ENCODE peak calls at places on chromosomes 16 and 17, in seven cellular contexts. Z, X, N, Y, T, V and J are unnamed samples.

GRCh38 chr16:13148836-13149235 is 247.4 kb downstream of the SHISA9 start:
- DNase-seq in Z (no peak), X (no peak), N (no peak), Y (no peak), T (no peak), V (no peak), J (no peak)

GRCh38 chr17:10083864-10084263 is 114.5 kb downstream of the GAS7 start:
- DNase-seq in Z (no peak), X (no peak), N (no peak), Y (no peak), T (no peak), V (no peak), J (no peak)

GRCh38 chr16:83983491-83983890 is 15.4 kb downstream of the NECAB2 start:
- DNase-seq in Z (no peak), X (no peak), N (no peak), Y (no peak), T (no peak), V (no peak), J (no peak)

GRCh38 chr16:10298416-10298815 is 87.4 kb upstream of the ATF7IP2 start:
- DNase-seq in Z (no peak), X (no peak), N (no peak), Y (no peak), T (no peak), V (no peak), J (no peak)

GRCh38 chr16:51382215-51382614 is 231.1 kb upstream of the SALL1 start:
- DNase-seq in Z (no peak), X (no peak), N (no peak), Y (no peak), T (no peak), V (no peak), J (peak; percentile 5)

GRCh38 chr16:27862953-27863352 is 200.6 kb downstream of the GSG1L start:
- DNase-seq in Z (no peak), X (no peak), N (no peak), Y (no peak), T (no peak), V (no peak), J (no peak)

GRCh38 chr16:10343124-10343760 is 42.6 kb upstream of the ATF7IP2 start:
- DNase-seq in Z (no peak), X (no peak), N (no peak), Y (no peak), T (no peak), V (no peak), J (no peak)

GRCh38 chr16:77787452-77787851 is 912 bp upstream of the VAT1L start:
- DNase-seq in Z (no peak), X (no peak), N (no peak), Y (no peak), T (no peak), V (no peak), J (no peak)

GRCh38 chr17:2194778-2195417 is 108.7 kb downstream of the SMG6 start:
- DNase-seq in Z (no peak), X (no peak), N (no peak), Y (peak; percentile 33), T (no peak), V (peak; percentile 80), J (peak; percentile 52)

GRCh38 chr17:77750427-77751043 is 208.0 kb upstream of the TNRC6C start:
- DNase-seq in Z (no peak), X (no peak), N (no peak), Y (no peak), T (peak; percentile 3), V (no peak), J (no peak)

GRCh38 chr17:67558740-67559380 is 158.9 kb upstream of the NOL11 start:
- DNase-seq in Z (no peak), X (no peak), N (no peak), Y (no peak), T (no peak), V (no peak), J (peak; percentile 59)

GRCh38 chr17:72111374-72111773 is 9.4 kb upstream of the SOX9 start:
- DNase-seq in Z (no peak), X (no peak), N (no peak), Y (peak; percentile 37), T (no peak), V (no peak), J (no peak)

GRCh38 chr16:49890876-49891275 is 35.0 kb upstream of the ZNF423 start:
- DNase-seq in Z (peak; percentile 51), X (peak; percentile 44), N (no peak), Y (peak; percentile 73), T (no peak), V (peak; percentile 87), J (no peak)

GRCh38 chr17:5668557-5669138 is 84.3 kb upstream of the NLRP1 start:
- DNase-seq in Z (no peak), X (no peak), N (no peak), Y (no peak), T (peak; percentile 6), V (no peak), J (no peak)

GRCh38 chr16:83946154-83946780 is 6.8 kb upstream of the OSGIN1 start:
- DNase-seq in Z (no peak), X (no peak), N (no peak), Y (no peak), T (no peak), V (no peak), J (no peak)

GRCh38 chr16:1723450-1724147 is 17.6 kb downstream of the MAPK8IP3 start:
- DNase-seq in Z (peak; percentile 63), X (peak; percentile 36), N (no peak), Y (peak; percentile 47), T (no peak), V (peak; percentile 86), J (peak; percentile 52)

GRCh38 chr17:27408891-27409290 is 47.4 kb upstream of the KSR1 start:
- DNase-seq in Z (peak; percentile 42), X (no peak), N (no peak), Y (no peak), T (no peak), V (no peak), J (peak; percentile 36)

GRCh38 chr17:5226940-5227878 is 7.5 kb downstream of the SCIMP start:
- DNase-seq in Z (no peak), X (peak; percentile 95), N (no peak), Y (no peak), T (no peak), V (no peak), J (no peak)

GRCh38 chr16:31537362-31537921 is 9.7 kb downstream of the AHSP start:
- DNase-seq in Z (no peak), X (no peak), N (no peak), Y (peak; percentile 48), T (no peak), V (peak; percentile 82), J (no peak)

GRCh38 chr17:82943339-82943738 is 103.5 kb upstream of the ZNF750 start:
- DNase-seq in Z (no peak), X (no peak), N (no peak), Y (no peak), T (peak; percentile 56), V (no peak), J (no peak)

GRCh38 chr17:40871316-40871715 is 4.3 kb upstream of the KRT12 start:
- DNase-seq in Z (no peak), X (no peak), N (no peak), Y (no peak), T (no peak), V (no peak), J (no peak)

GRCh38 chr17:42598905-42599304 is 10.3 kb downstream of the RETREG3 start:
- DNase-seq in Z (no peak), X (no peak), N (no peak), Y (no peak), T (no peak), V (no peak), J (no peak)

GRCh38 chr17:64399071-64399766 is 8.6 kb upstream of the PECAM1 start:
- DNase-seq in Z (no peak), X (no peak), N (peak; percentile 32), Y (no peak), T (no peak), V (no peak), J (peak; percentile 61)

GRCh38 chr16:9372934-9373890 is 281.8 kb downstream of the HAPSTR1 start:
- DNase-seq in Z (no peak), X (no peak), N (no peak), Y (peak; percentile 26), T (no peak), V (peak; percentile 51), J (no peak)

GRCh38 chr16:75116911-75117245 is 298 bp upstream of the LDHD start:
- DNase-seq in Z (no peak), X (no peak), N (no peak), Y (no peak), T (no peak), V (no peak), J (no peak)

GRCh38 chr17:39027440-39028035 is 60.3 kb upstream of the FBXO47 start:
- DNase-seq in Z (no peak), X (no peak), N (no peak), Y (peak; percentile 17), T (no peak), V (no peak), J (no peak)

GRCh38 chr17:14098246-14098645 is 28.9 kb downstream of the COX10 start:
- DNase-seq in Z (peak; percentile 5), X (no peak), N (no peak), Y (no peak), T (no peak), V (no peak), J (peak; percentile 89)

GRCh38 chr16:17817260-17817659 is 346.5 kb upstream of the XYLT1 start:
- DNase-seq in Z (no peak), X (no peak), N (no peak), Y (no peak), T (no peak), V (no peak), J (no peak)

GRCh38 chr17:39014044-39014794 is 47.0 kb upstream of the FBXO47 start:
- DNase-seq in Z (peak; percentile 57), X (no peak), N (no peak), Y (no peak), T (no peak), V (no peak), J (peak; percentile 36)

GRCh38 chr17:6366144-6366755 is 68.7 kb downstream of the AIPL1 start:
- DNase-seq in Z (no peak), X (no peak), N (peak; percentile 57), Y (no peak), T (no peak), V (peak; percentile 48), J (peak; percentile 48)

GRCh38 chr16:72844225-72844920 is 203.6 kb downstream of the ZFHX3 start:
- DNase-seq in Z (no peak), X (peak; percentile 47), N (no peak), Y (peak; percentile 43), T (no peak), V (no peak), J (no peak)
- H3K4me3 ChIP-seq in Z (no peak overlapping the region), X (no peak overlapping the region), N (no peak overlapping the region), Y (no peak overlapping the region), T (no peak overlapping the region), V (no peak overlapping the region), J (no peak overlapping the region)

GRCh38 chr16:69840975-69841374 is 78.8 kb downstream of the WWP2 start:
- DNase-seq in Z (peak; percentile 47), X (no peak), N (no peak), Y (no peak), T (no peak), V (no peak), J (no peak)
- H3K4me3 ChIP-seq in Z (no peak overlapping the region), X (no peak overlapping the region), N (no peak overlapping the region), Y (no peak overlapping the region), T (no peak overlapping the region), V (no peak overlapping the region), J (no peak overlapping the region)

GRCh38 chr17:75633484-75634375 is 496 bp downstream of the SMIM5 start:
- DNase-seq in Z (peak; percentile 94), X (peak; percentile 56), N (peak; percentile 74), Y (peak; percentile 95), T (peak; percentile 94), V (peak; percentile 98), J (peak; percentile 92)
- H3K4me3 ChIP-seq in Z (no peak overlapping the region), X (no peak overlapping the region), N (no peak overlapping the region), Y (peak overlapping the region; percentile 38), T (no peak overlapping the region), V (no peak overlapping the region), J (no peak overlapping the region)

GRCh38 chr16:54462766-54463165 is 176.2 kb upstream of the IRX3 start:
- DNase-seq in Z (no peak), X (no peak), N (no peak), Y (no peak), T (no peak), V (no peak), J (no peak)
- H3K4me3 ChIP-seq in Z (no peak overlapping the region), X (no peak overlapping the region), N (no peak overlapping the region), Y (no peak overlapping the region), T (no peak overlapping the region), V (no peak overlapping the region), J (no peak overlapping the region)